ENCODE peak calls at places on chromosomes 11 and 22, in four cellular contexts. One of them, this sample, is unnamed.

GRCh38 chr11:86358720-86359119 is 16.0 kb upstream of the CCDC81 start:
- DNase-seq in pancreas: no peak
- DNase-seq in sigmoid colon: no peak
- DNase-seq in Peyer's patch: no peak
- DNase-seq in this sample: no peak

GRCh38 chr11:14300661-14301304 is 58.2 kb downstream of the RRAS2 start:
- DNase-seq in Peyer's patch: no peak
- DNase-seq in sigmoid colon: peak; percentile 72
- DNase-seq in pancreas: peak; percentile 58
- DNase-seq in this sample: peak; percentile 78

GRCh38 chr22:33680632-33681031 is 239.6 kb downstream of the LARGE1 start:
- DNase-seq in Peyer's patch: no peak
- DNase-seq in sigmoid colon: no peak
- DNase-seq in pancreas: no peak
- DNase-seq in this sample: no peak

GRCh38 chr11:84091212-84091986 is 805.2 kb upstream of the CCDC90B start:
- DNase-seq in Peyer's patch: no peak
- DNase-seq in sigmoid colon: no peak
- DNase-seq in pancreas: no peak
- DNase-seq in this sample: peak; percentile 33

GRCh38 chr11:59766542-59766941 is 11.4 kb downstream of the STX3 start:
- DNase-seq in Peyer's patch: no peak
- DNase-seq in pancreas: peak; percentile 21
- DNase-seq in sigmoid colon: no peak
- DNase-seq in this sample: no peak

GRCh38 chr11:78432058-78432515 is 14.5 kb upstream of the GAB2 start:
- DNase-seq in Peyer's patch: no peak
- DNase-seq in pancreas: no peak
- DNase-seq in sigmoid colon: no peak
- DNase-seq in this sample: no peak

GRCh38 chr11:2305140-2305861 is 3.5 kb downstream of the TSPAN32 start:
- DNase-seq in pancreas: peak; percentile 86
- DNase-seq in Peyer's patch: peak; percentile 89
- DNase-seq in sigmoid colon: peak; percentile 95
- DNase-seq in this sample: peak; percentile 85

GRCh38 chr22:26174280-26174679 is 5.0 kb downstream of the SEZ6L start:
- DNase-seq in Peyer's patch: no peak
- DNase-seq in pancreas: no peak
- DNase-seq in sigmoid colon: no peak
- DNase-seq in this sample: peak; percentile 85

GRCh38 chr22:41368543-41368817 is 13.3 kb upstream of the TEF start:
- DNase-seq in sigmoid colon: no peak
- DNase-seq in pancreas: no peak
- DNase-seq in Peyer's patch: no peak
- DNase-seq in this sample: no peak

GRCh38 chr11:93330446-93330984 is at the start of gene DEUP1:
- DNase-seq in pancreas: peak; percentile 66
- DNase-seq in sigmoid colon: peak; percentile 56
- DNase-seq in Peyer's patch: peak; percentile 58
- DNase-seq in this sample: no peak

GRCh38 chr11:64263021-64263946 is 12.0 kb downstream of the PLCB3 start:
- DNase-seq in pancreas: no peak
- DNase-seq in Peyer's patch: no peak
- DNase-seq in sigmoid colon: no peak
- DNase-seq in this sample: no peak

GRCh38 chr11:113587318-113587739 is 112.1 kb upstream of the DRD2 start:
- DNase-seq in pancreas: no peak
- DNase-seq in Peyer's patch: no peak
- DNase-seq in sigmoid colon: no peak
- DNase-seq in this sample: no peak

GRCh38 chr11:803770-804598 is 1.0 kb downstream of the PIDD1 start:
- DNase-seq in sigmoid colon: no peak
- DNase-seq in Peyer's patch: no peak
- DNase-seq in pancreas: no peak
- DNase-seq in this sample: no peak

GRCh38 chr22:27801616-27802388 is at the start of gene MN1:
- DNase-seq in Peyer's patch: no peak
- DNase-seq in sigmoid colon: no peak
- DNase-seq in pancreas: peak; percentile 43
- DNase-seq in this sample: peak; percentile 75

GRCh38 chr11:65719887-65720236 is 736 bp downstream of the RNASEH2C start:
- DNase-seq in Peyer's patch: no peak
- DNase-seq in pancreas: no peak
- DNase-seq in sigmoid colon: no peak
- DNase-seq in this sample: no peak

GRCh38 chr11:2211113-2211971 is 39.7 kb upstream of the TH start:
- DNase-seq in pancreas: peak; percentile 78
- DNase-seq in Peyer's patch: peak; percentile 79
- DNase-seq in sigmoid colon: peak; percentile 52
- DNase-seq in this sample: no peak

GRCh38 chr11:129414144-129414876 is 38.7 kb downstream of the BARX2 start:
- DNase-seq in pancreas: no peak
- DNase-seq in Peyer's patch: no peak
- DNase-seq in sigmoid colon: no peak
- DNase-seq in this sample: no peak

GRCh38 chr11:68651208-68651984 is 32.9 kb upstream of the GAL start:
- DNase-seq in sigmoid colon: no peak
- DNase-seq in pancreas: no peak
- DNase-seq in Peyer's patch: no peak
- DNase-seq in this sample: no peak

GRCh38 chr22:42172385-42173172 is 42.0 kb upstream of the CYP2D6 start:
- DNase-seq in Peyer's patch: peak; percentile 75
- DNase-seq in pancreas: no peak
- DNase-seq in sigmoid colon: no peak
- DNase-seq in this sample: no peak

GRCh38 chr22:45475063-45475747 is 27.5 kb upstream of the FBLN1 start:
- DNase-seq in pancreas: no peak
- DNase-seq in sigmoid colon: no peak
- DNase-seq in Peyer's patch: no peak
- DNase-seq in this sample: no peak

GRCh38 chr11:76660533-76661305 is 9.8 kb downstream of the LRRC32 start:
- DNase-seq in pancreas: no peak
- DNase-seq in sigmoid colon: peak; percentile 62
- DNase-seq in Peyer's patch: peak; percentile 41
- DNase-seq in this sample: peak; percentile 42

GRCh38 chr11:34926831-34927132 is 10.4 kb downstream of the PDHX start:
- DNase-seq in sigmoid colon: no peak
- DNase-seq in pancreas: no peak
- DNase-seq in Peyer's patch: no peak
- DNase-seq in this sample: no peak

GRCh38 chr22:24845036-24845918 is 39.3 kb downstream of the SGSM1 start:
- DNase-seq in Peyer's patch: no peak
- DNase-seq in sigmoid colon: peak; percentile 67
- DNase-seq in pancreas: no peak
- DNase-seq in this sample: no peak

GRCh38 chr11:78290293-78291176 is 101.8 kb downstream of the USP35 start:
- DNase-seq in pancreas: no peak
- DNase-seq in Peyer's patch: no peak
- DNase-seq in sigmoid colon: no peak
- DNase-seq in this sample: no peak

DNA sequence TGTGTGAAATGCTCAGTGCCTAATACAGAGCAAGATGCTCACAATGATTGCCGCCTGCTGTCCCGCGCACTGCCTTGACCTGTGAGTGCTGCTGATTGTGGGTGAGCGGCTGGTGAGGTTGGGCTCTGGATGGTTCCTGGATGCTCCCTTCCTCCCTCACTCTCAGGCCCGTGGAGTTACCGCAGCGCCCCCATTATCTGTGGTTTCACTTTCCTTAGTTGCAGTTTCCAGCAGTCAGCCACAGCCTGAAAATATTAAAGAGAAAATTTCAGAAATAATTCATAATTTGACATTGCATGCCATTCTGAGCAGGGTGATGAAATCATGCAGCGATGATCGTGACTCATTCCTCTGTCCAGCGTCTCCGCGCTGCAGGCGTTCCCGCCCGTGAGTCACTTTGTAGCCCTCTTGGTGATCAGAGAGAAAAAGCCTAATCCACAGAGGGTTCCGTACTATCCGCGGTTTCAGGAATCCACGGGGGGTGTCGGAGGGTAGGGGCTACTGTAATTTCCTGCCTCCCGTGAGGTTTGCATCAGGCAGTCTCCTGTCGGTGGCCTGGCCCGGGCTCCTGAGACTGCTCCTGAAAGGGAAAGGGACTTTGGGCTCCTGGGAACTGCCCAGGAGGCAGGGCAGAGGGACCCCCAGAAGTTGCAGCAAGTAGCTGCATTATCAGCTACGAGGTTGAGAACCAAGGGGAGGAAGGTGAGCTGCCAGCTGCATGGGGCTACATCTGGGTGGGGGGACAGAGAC is 10.6 kb downstream of the RPL3 start:
- DNase-seq in sigmoid colon: peak; percentile 89
- DNase-seq in Peyer's patch: no peak
- DNase-seq in pancreas: peak; percentile 40
- DNase-seq in this sample: no peak
- TF ChIP-seq CTCF in sigmoid colon: no peak
- TF ChIP-seq CTCF in Peyer's patch: no peak
- TF ChIP-seq CTCF in pancreas: no peak
- TF ChIP-seq CTCF in this sample: no peak

DNA sequence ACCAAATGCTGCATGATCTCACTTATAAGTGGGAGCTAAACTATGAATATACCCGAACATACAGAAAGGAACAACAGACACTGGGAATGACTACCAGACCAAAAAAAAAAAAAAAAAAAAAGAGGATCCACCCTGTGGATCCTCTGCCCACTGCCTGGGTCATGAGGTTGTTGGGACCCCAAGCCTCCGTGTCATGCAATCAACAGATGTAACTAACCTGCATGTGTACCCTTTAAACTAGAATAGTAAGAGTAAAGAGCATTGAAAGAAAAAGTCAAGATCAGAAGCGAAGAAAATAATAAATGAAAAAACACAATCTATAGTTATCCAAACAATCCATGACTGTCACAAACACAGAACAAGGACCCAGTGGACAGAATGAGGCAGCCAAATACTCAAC is 109.5 kb upstream of the TOP3B start:
- DNase-seq in Peyer's patch: no peak
- DNase-seq in sigmoid colon: no peak
- DNase-seq in pancreas: no peak
- DNase-seq in this sample: no peak
- H3K4me3 ChIP-seq in Peyer's patch: no peak overlapping the region
- H3K4me3 ChIP-seq in sigmoid colon: no peak overlapping the region
- H3K4me3 ChIP-seq in pancreas: no peak overlapping the region
- H3K4me3 ChIP-seq in this sample: no peak overlapping the region

GRCh38 chr22:46675479-46675878 is 55.3 kb downstream of the GRAMD4 start:
- DNase-seq in pancreas: no peak
- DNase-seq in sigmoid colon: no peak
- DNase-seq in Peyer's patch: no peak
- DNase-seq in this sample: no peak
- H3K27ac ChIP-seq in pancreas: no peak overlapping the region
- H3K27ac ChIP-seq in sigmoid colon: no peak overlapping the region
- H3K27ac ChIP-seq in Peyer's patch: no peak overlapping the region
- H3K27ac ChIP-seq in this sample: no peak overlapping the region

GRCh38 chr11:67644472-67645418 is 5.2 kb upstream of the TBX10 start:
- DNase-seq in Peyer's patch: no peak
- DNase-seq in pancreas: no peak
- DNase-seq in sigmoid colon: peak; percentile 2
- DNase-seq in this sample: no peak

GRCh38 chr11:67645521-67646457 is 4.7 kb downstream of the ACY3 start:
- DNase-seq in sigmoid colon: no peak
- DNase-seq in pancreas: peak; percentile 82
- DNase-seq in Peyer's patch: no peak
- DNase-seq in this sample: no peak

GRCh38 chr11:67648140-67648795 is 2.3 kb downstream of the ACY3 start:
- DNase-seq in sigmoid colon: no peak
- DNase-seq in Peyer's patch: peak; percentile 62
- DNase-seq in pancreas: peak; percentile 69
- DNase-seq in this sample: no peak

GRCh38 chr11:67647471-67647870 is 3.1 kb downstream of the ACY3 start:
- DNase-seq in pancreas: no peak
- DNase-seq in Peyer's patch: peak; percentile 79
- DNase-seq in sigmoid colon: no peak
- DNase-seq in this sample: no peak

GRCh38 chr11:67646535-67647336 is 3.8 kb downstream of the ACY3 start:
- DNase-seq in sigmoid colon: no peak
- DNase-seq in pancreas: no peak
- DNase-seq in Peyer's patch: peak; percentile 86
- DNase-seq in this sample: no peak
- TF ChIP-seq CTCF in sigmoid colon: no peak
- TF ChIP-seq CTCF in pancreas: no peak
- TF ChIP-seq CTCF in Peyer's patch: peak; percentile 12
- TF ChIP-seq CTCF in this sample: no peak

GRCh38 chr11:120058931-120059330 is 79.0 kb downstream of the TRIM29 start:
- DNase-seq in Peyer's patch: no peak
- DNase-seq in sigmoid colon: no peak
- DNase-seq in pancreas: no peak
- DNase-seq in this sample: no peak
- H3K4me3 ChIP-seq in Peyer's patch: no peak overlapping the region
- H3K4me3 ChIP-seq in sigmoid colon: no peak overlapping the region
- H3K4me3 ChIP-seq in pancreas: no peak overlapping the region
- H3K4me3 ChIP-seq in this sample: no peak overlapping the region

GRCh38 chr22:17269224-17269606 is 50.0 kb upstream of the ADA2 start:
- DNase-seq in pancreas: no peak
- DNase-seq in sigmoid colon: no peak
- DNase-seq in Peyer's patch: no peak
- DNase-seq in this sample: no peak
- H3K27ac ChIP-seq in pancreas: no peak overlapping the region
- H3K27ac ChIP-seq in sigmoid colon: no peak overlapping the region
- H3K27ac ChIP-seq in Peyer's patch: no peak overlapping the region
- H3K27ac ChIP-seq in this sample: no peak overlapping the region